ENCODE peak calls at places on chromosomes 7 and 10, in five cellular contexts. P, B, R, Y and U are unnamed samples.

GRCh38 chr7:6023974-6024435 is 7.2 kb upstream of the ANKRD61 start:
- DNase-seq in Y (no peak), P (no peak), R (no peak), B (no peak), U (no peak)

GRCh38 chr10:98055875-98056516 is 25.6 kb upstream of the CRTAC1 start:
- DNase-seq in B (no peak), R (no peak), P (no peak), Y (no peak), U (no peak)

GRCh38 chr10:110833941-110834621 is 37.6 kb upstream of the PDCD4 start:
- DNase-seq in B (no peak), R (no peak), Y (no peak), P (peak; percentile 82), U (no peak)

GRCh38 chr7:139940866-139941265 is 111.8 kb downstream of the TBXAS1 start:
- DNase-seq in R (no peak), B (no peak), Y (no peak), P (no peak), U (no peak)

GRCh38 chr10:7792541-7792940 is 4.6 kb downstream of the ATP5F1C start:
- DNase-seq in B (no peak), R (no peak), Y (no peak), P (no peak), U (no peak)

GRCh38 chr10:74178042-74178791 is 27.2 kb downstream of the ADK start:
- DNase-seq in P (no peak), B (no peak), Y (no peak), R (no peak), U (no peak)

GRCh38 chr10:36141786-36142560 is 499.9 kb upstream of the FZD8 start:
- DNase-seq in P (no peak), B (no peak), Y (no peak), R (no peak), U (no peak)

GRCh38 chr7:54888067-54888735 is 129.2 kb upstream of the SEC61G start:
- DNase-seq in R (no peak), P (peak; percentile 45), Y (no peak), B (peak; percentile 59), U (no peak)

GRCh38 chr7:36723951-36724664 is at the start of gene AOAH:
- DNase-seq in B (peak; percentile 80), P (no peak), R (no peak), Y (peak; percentile 66), U (peak; percentile 62)

GRCh38 chr10:50579491-50580259 is 44.1 kb downstream of the SGMS1 start:
- DNase-seq in R (no peak), Y (no peak), B (no peak), P (no peak), U (no peak)
- H3K4me1 ChIP-seq in R (peaks cover 7% of the 10 kb centered on the region), Y (no peaks in the 10 kb centered on the region), B (peaks cover 29% of the 10 kb centered on the region), P (peaks cover 31% of the 10 kb centered on the region), U (peaks cover 18% of the 10 kb centered on the region)

GRCh38 chr7:91787923-91788322 is 92.6 kb downstream of the MTERF1 start:
- DNase-seq in R (no peak), B (no peak), Y (no peak), P (no peak), U (no peak)

GRCh38 chr7:91780526-91780925 is 100.0 kb downstream of the MTERF1 start:
- DNase-seq in B (no peak), P (no peak), R (no peak), Y (no peak), U (no peak)

GRCh38 chr7:91789086-91789485 is 91.4 kb downstream of the MTERF1 start:
- DNase-seq in B (no peak), P (no peak), R (no peak), Y (no peak), U (no peak)

GRCh38 chr7:91789558-91789957 is 90.9 kb downstream of the MTERF1 start:
- DNase-seq in B (no peak), Y (no peak), P (no peak), R (no peak), U (no peak)

GRCh38 chr7:91784469-91784868 is 96.0 kb downstream of the MTERF1 start:
- DNase-seq in R (peak; percentile 26), Y (no peak), P (no peak), B (no peak), U (no peak)
- TF ChIP-seq CTCF in R (peak; percentile 60), Y (no peak), P (no peak), B (peak; percentile 57), U (no peak)

DNA sequence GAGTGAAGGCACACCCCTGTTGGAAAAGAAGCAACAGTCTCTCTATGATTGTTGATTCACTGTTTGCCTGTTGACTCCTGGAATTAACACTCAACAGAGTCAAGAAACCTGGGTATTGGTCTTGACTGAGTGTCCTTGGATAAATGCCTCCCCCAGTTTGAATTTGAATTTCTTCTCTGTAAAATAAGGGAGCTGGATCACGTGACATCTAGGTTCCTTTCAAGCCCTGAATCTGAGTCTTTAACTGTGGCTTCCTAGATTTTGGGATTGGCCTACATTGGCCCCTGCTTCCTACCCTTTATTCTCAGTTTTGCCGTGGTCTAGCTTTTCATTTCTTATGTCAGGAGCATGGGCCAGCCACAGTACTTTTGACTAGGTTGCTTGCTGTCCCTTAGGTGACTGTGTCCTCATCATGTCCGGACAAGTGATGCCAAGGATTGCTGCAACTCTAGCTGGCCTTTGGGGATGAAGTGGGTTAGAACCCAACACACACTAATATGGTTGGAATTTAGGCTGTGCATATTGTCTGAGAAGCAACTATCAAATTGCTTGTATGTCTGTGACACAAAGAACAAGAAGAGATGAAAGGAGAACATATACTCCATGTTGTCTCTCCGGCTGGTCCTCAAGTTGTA is 35.4 kb downstream of the CALD1 start:
- DNase-seq in Y (no peak), B (no peak), P (no peak), R (no peak), U (no peak)
- H3K27ac ChIP-seq in Y (no peak overlapping the region), B (peak overlapping the region; percentile 11), P (no peak overlapping the region), R (no peak overlapping the region), U (peak overlapping the region; percentile 5)

GRCh38 chr10:128729910-128730420 is 603.7 kb upstream of the MKI67 start:
- DNase-seq in P (no peak), B (no peak), Y (no peak), R (no peak), U (no peak)

GRCh38 chr10:128730922-128731321 is 604.7 kb upstream of the MKI67 start:
- DNase-seq in R (no peak), Y (no peak), B (no peak), P (no peak), U (no peak)

GRCh38 chr10:128735996-128736395 is 609.8 kb upstream of the MKI67 start:
- DNase-seq in R (no peak), P (no peak), B (no peak), Y (no peak), U (no peak)

GRCh38 chr10:128734734-128735133 is 608.5 kb upstream of the MKI67 start:
- DNase-seq in B (no peak), Y (no peak), P (no peak), R (no peak), U (no peak)

GRCh38 chr10:128734161-128734560 is 607.9 kb upstream of the MKI67 start:
- DNase-seq in Y (no peak), P (no peak), R (no peak), B (no peak), U (no peak)
- H3K4me1 ChIP-seq in Y (no peaks in the 10 kb centered on the region), P (no peaks in the 10 kb centered on the region), R (no peaks in the 10 kb centered on the region), B (no peaks in the 10 kb centered on the region), U (no peaks in the 10 kb centered on the region)

GRCh38 chr7:121339082-121339481 is 10.3 kb downstream of the WNT16 start:
- DNase-seq in Y (no peak), R (no peak), B (no peak), P (no peak), U (no peak)

GRCh38 chr7:121334376-121334775 is 5.6 kb downstream of the WNT16 start:
- DNase-seq in Y (no peak), R (no peak), B (no peak), P (no peak), U (no peak)

GRCh38 chr7:121334875-121335648 is 6.3 kb downstream of the WNT16 start:
- DNase-seq in R (no peak), B (no peak), Y (no peak), P (no peak), U (no peak)

GRCh38 chr7:121336579-121336978 is 7.8 kb downstream of the WNT16 start:
- DNase-seq in R (no peak), P (no peak), Y (no peak), B (no peak), U (no peak)

DNA sequence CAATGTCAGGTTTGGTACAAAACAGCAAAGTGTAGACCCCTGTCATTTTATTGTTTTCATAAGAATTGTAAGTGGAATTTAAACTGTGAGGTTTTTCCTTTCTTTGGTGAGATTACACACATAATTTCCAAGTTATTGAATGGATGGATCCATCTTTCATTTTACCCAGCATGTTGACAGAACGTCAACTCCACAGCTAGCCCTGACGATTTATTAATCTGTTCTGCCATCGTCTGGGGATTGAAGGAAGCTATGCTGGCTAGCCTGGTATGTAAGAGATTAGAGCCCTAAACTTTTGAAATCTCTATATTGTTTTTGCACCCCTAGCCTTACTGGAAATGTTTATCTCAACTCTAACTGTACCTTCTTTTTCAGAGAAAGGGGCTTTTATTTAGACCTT is 8.6 kb downstream of the WNT16 start:
- DNase-seq in P (no peak), R (no peak), B (no peak), Y (no peak), U (no peak)
- TF ChIP-seq CTCF in P (no peak), R (peak; percentile 10), B (peak; percentile 25), Y (no peak), U (no peak)

GRCh38 chr7:2613113-2613925 is 18.5 kb upstream of the TTYH3 start:
- DNase-seq in P (no peak), B (no peak), Y (no peak), R (no peak), U (no peak)
- H3K27ac ChIP-seq in P (no peak overlapping the region), B (peak overlapping the region; percentile 70), Y (no peak overlapping the region), R (no peak overlapping the region), U (no peak overlapping the region)